ENCODE peak calls at places on chromosomes 13 and 19, in eight cellular contexts. S is HS-27A; G is activated naive CD8-positive, alpha-beta T cell treated with anti-CD3 and anti-CD28 coated beads, Interleukin-2, amount 50 U/mL, for 16 hours; U is T-helper 1 cell; I is GM03348; N is heart right ventricle; E is hepatic stellate cell; P is nucleus accumbens. Z is an unnamed sample.

GRCh38 chr19:18051887-18052286 is 34.8 kb downstream of the IL12RB1 start:
- DNase-seq in S (no peak), G (no peak), U (no peak), I (peak; percentile 56), N (peak; percentile 73), E (no peak), P (no peak), Z (no peak)

GRCh38 chr13:93963266-93964131 is 516.0 kb downstream of the DCT start:
- DNase-seq in S (peak; percentile 24), G (no peak), U (no peak), I (peak; percentile 41), N (no peak), E (no peak), P (no peak), Z (peak; percentile 61)

GRCh38 chr19:12603714-12604113 is 6.9 kb downstream of the ZNF490 start:
- DNase-seq in S (no peak), G (no peak), U (peak; percentile 50), I (no peak), N (no peak), E (no peak), P (no peak), Z (no peak)

GRCh38 chr19:7871530-7872305 is 2.5 kb downstream of the PRR36 start:
- DNase-seq in S (peak; percentile 69), G (peak; percentile 64), U (peak; percentile 70), I (peak; percentile 94), N (peak; percentile 82), E (peak; percentile 95), P (no peak), Z (peak; percentile 93)

GRCh38 chr19:40771101-40771539 is 4.2 kb upstream of the MIA start:
- DNase-seq in S (no peak), G (no peak), U (peak; percentile 40), I (no peak), N (no peak), E (no peak), P (no peak), Z (no peak)

GRCh38 chr13:36163809-36164308 is 32.7 kb upstream of the DCLK1 start:
- DNase-seq in S (peak; percentile 54), G (no peak), U (no peak), I (no peak), N (peak; percentile 53), E (peak; percentile 43), P (no peak), Z (peak; percentile 92)

GRCh38 chr13:26653310-26653709 is 95.8 kb downstream of the WASF3 start:
- DNase-seq in S (no peak), G (no peak), U (no peak), I (peak; percentile 17), N (no peak), E (no peak), P (no peak), Z (peak; percentile 60)

GRCh38 chr19:9847087-9847671 is 12.1 kb downstream of the PIN1 start:
- DNase-seq in S (no peak), G (no peak), U (no peak), I (peak; percentile 96), N (no peak), E (peak; percentile 98), P (no peak), Z (peak; percentile 80)

GRCh38 chr13:44667950-44668349 is 91.8 kb upstream of the TSC22D1 start:
- DNase-seq in S (no peak), G (no peak), U (no peak), I (peak; percentile 63), N (no peak), E (peak; percentile 43), P (no peak), Z (peak; percentile 84)

GRCh38 chr13:104936304-104936703 is 1599.2 kb downstream of the EFNB2 start:
- DNase-seq in S (no peak), G (no peak), U (no peak), I (no peak), N (no peak), E (no peak), P (no peak), Z (peak; percentile 9)

GRCh38 chr19:4503224-4504170 is 14.8 kb downstream of the PLIN4 start:
- DNase-seq in S (no peak), G (no peak), U (no peak), I (no peak), N (no peak), E (no peak), P (no peak), Z (no peak)

GRCh38 chr19:2424686-2425621 is 2.4 kb downstream of the TIMM13 start:
- DNase-seq in S (no peak), G (no peak), U (no peak), I (peak; percentile 94), N (peak; percentile 47), E (peak; percentile 56), P (no peak), Z (peak; percentile 69)

GRCh38 chr13:75689686-75690085 is 53.6 kb downstream of the LMO7 start:
- DNase-seq in S (no peak), G (no peak), U (no peak), I (no peak), N (no peak), E (no peak), P (no peak), Z (no peak)

GRCh38 chr19:46860846-46861690 is at the start of gene ARHGAP35:
- DNase-seq in S (no peak), G (no peak), U (peak; percentile 94), I (peak; percentile 95), N (peak; percentile 43), E (peak; percentile 87), P (no peak), Z (peak; percentile 92)

GRCh38 chr13:26985285-26985878 is 186.2 kb downstream of the USP12 start:
- DNase-seq in S (peak; percentile 40), G (peak; percentile 44), U (peak; percentile 76), I (peak; percentile 85), N (no peak), E (peak; percentile 63), P (peak; percentile 8), Z (peak; percentile 90)

GRCh38 chr13:80235131-80235530 is 105.8 kb downstream of the SPRY2 start:
- DNase-seq in S (no peak), G (no peak), U (no peak), I (no peak), N (no peak), E (no peak), P (no peak), Z (no peak)

GRCh38 chr19:44677019-44677809 is 5.9 kb downstream of the CEACAM19 start:
- DNase-seq in S (peak; percentile 77), G (no peak), U (no peak), I (peak; percentile 44), N (no peak), E (peak; percentile 72), P (no peak), Z (peak; percentile 75)

GRCh38 chr19:54526972-54527371 is 24.3 kb downstream of the LAIR2 start:
- DNase-seq in S (no peak), G (no peak), U (no peak), I (no peak), N (no peak), E (no peak), P (no peak), Z (no peak)

Z was measured in adipocyte.